ENCODE peak calls at places on chromosome 16, in six cellular contexts. P, G, K, F, R and Q are unnamed samples.

GRCh38 chr16:88452485-88453216 is 429 bp upstream of the ZFPM1 start:
- DNase-seq in P (peak; percentile 98), G (peak; percentile 96), K (peak; percentile 91), F (peak; percentile 79), R (peak; percentile 90), Q (peak; percentile 99)

GRCh38 chr16:81266680-81267095 is 28.2 kb downstream of the BCO1 start:
- DNase-seq in P (no peak), G (no peak), K (no peak), F (peak; percentile 83), R (peak; percentile 73), Q (peak; percentile 64)

GRCh38 chr16:46826618-46827017 is 4.4 kb downstream of the C16orf87 start:
- DNase-seq in P (no peak), G (no peak), K (no peak), F (no peak), R (no peak), Q (no peak)

GRCh38 chr16:81710596-81710995 is 68.5 kb upstream of the PLCG2 start:
- DNase-seq in P (no peak), G (peak; percentile 77), K (no peak), F (no peak), R (no peak), Q (no peak)

GRCh38 chr16:53129281-53130192 is 74.7 kb downstream of the CHD9 start:
- DNase-seq in P (peak; percentile 12), G (no peak), K (no peak), F (no peak), R (peak; percentile 6), Q (peak; percentile 42)

GRCh38 chr16:71721066-71721740 is 3.3 kb downstream of the PHLPP2 start:
- DNase-seq in P (no peak), G (no peak), K (no peak), F (no peak), R (no peak), Q (no peak)

GRCh38 chr16:87127061-87127765 is 190.0 kb downstream of the C16orf95 start:
- DNase-seq in P (no peak), G (no peak), K (no peak), F (no peak), R (no peak), Q (peak; percentile 62)

GRCh38 chr16:11297492-11298142 is 16.5 kb upstream of the PRM1 start:
- DNase-seq in P (peak; percentile 87), G (peak; percentile 53), K (no peak), F (no peak), R (no peak), Q (peak; percentile 74)

GRCh38 chr16:83973581-83974385 is 5.7 kb downstream of the NECAB2 start:
- DNase-seq in P (no peak), G (no peak), K (no peak), F (no peak), R (no peak), Q (no peak)

GRCh38 chr16:53636978-53637377 is 66.7 kb downstream of the RPGRIP1L start:
- DNase-seq in P (no peak), G (no peak), K (no peak), F (no peak), R (no peak), Q (no peak)

GRCh38 chr16:67278773-67279295 is 498 bp upstream of the PLEKHG4 start:
- DNase-seq in P (peak; percentile 90), G (peak; percentile 28), K (no peak), F (no peak), R (no peak), Q (no peak)

GRCh38 chr16:6682142-6682811 is 650.4 kb upstream of the RBFOX1 start:
- DNase-seq in P (peak; percentile 53), G (peak; percentile 82), K (peak; percentile 53), F (no peak), R (peak; percentile 6), Q (peak; percentile 65)
- TF ChIP-seq CTCF in P (peak; percentile 46), G (peak; percentile 91), K (peak; percentile 90), F (peak; percentile 68), R (peak; percentile 51), Q (peak; percentile 65)

GRCh38 chr16:30076276-30076791 is 540 bp downstream of the PPP4C start:
- DNase-seq in P (no peak), G (no peak), K (no peak), F (no peak), R (no peak), Q (no peak)
- H2AFZ ChIP-seq in P (no peak overlapping the region), G (no peak overlapping the region), K (no peak overlapping the region), F (peak overlapping the region; percentile 69), R (peak overlapping the region; percentile 37), Q (peak overlapping the region; percentile 36)

DNA sequence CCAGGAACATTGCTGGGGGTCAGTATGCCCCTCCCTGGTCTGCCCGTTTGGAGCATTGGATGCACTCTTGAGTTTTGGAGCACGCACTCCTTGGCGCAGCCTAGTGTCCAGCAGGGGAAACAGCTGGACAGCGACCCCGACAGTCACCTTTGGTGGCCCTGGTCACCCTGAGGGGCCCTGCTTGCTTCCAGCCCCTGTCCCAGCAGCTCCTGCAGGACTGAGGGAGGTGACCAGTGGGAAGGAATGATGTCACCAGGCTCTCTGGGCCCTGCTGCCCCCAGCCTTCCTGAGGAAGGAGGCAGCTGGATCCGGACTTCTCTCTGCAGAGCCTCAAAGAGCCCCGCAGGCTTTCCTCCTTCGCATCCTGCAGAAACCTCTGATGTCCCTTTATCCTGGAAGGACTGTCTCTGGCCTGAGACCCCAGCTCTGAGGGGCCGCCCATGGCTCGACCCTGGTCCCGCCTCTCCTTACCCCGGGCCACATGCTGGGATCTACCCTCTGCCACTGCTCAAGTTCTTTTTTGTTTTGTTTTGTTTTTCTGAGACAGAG is 11.8 kb downstream of the ZSCAN10 start:
- DNase-seq in P (no peak), G (peak; percentile 57), K (no peak), F (no peak), R (no peak), Q (no peak)
- TF ChIP-seq CTCF in P (no peak), G (peak; percentile 56), K (peak; percentile 67), F (no peak), R (peak; percentile 39), Q (no peak)

GRCh38 chr16:65763640-65764305 is 602.7 kb upstream of the CDH5 start:
- DNase-seq in P (no peak), G (no peak), K (no peak), F (no peak), R (no peak), Q (peak; percentile 24)
- H2AFZ ChIP-seq in P (no peak overlapping the region), G (no peak overlapping the region), K (no peak overlapping the region), F (no peak overlapping the region), R (no peak overlapping the region), Q (peak overlapping the region; percentile 49)

DNA sequence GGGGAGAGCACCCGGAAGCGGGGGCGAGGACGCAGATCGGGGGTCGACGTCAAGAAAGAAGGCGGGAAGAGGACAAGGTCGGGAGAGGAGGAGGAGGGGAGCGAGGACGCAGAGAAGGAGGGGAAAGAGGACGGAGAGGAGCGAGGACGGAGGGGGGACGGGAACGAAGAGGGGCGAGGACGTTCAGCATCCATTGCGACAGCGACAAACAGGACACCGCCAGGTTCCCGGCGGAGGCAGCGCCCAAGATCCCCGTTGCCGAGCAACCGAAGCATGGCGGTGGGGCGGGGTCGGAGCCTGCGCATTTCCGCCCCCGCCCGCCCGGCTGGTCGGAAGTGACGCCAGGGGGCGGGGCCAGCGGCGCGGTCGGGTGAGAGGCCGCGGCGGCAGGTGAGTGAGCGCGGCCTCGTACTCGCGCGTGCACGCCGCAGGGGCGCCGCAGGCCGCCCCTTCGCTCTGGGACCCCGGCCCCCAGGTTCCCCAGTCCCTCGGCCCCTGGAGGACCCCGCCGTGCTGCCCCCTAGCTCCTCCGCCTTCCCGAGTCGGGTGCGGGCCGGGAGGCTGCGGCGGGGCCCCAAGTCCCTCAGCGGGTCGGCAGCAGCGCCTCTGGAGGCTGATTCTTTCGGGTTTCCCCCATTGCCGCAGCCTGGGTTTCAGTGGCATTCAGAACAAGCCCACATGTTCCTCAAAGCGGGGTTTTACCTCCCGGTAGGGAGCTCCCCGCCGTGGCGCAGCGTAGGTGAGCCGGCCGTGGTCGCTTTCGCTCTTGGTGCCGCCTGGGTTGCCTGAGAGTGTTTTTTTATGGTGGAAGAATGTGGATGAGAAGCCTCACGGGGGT is at the start of gene FAM234A:
- DNase-seq in P (peak; percentile 96), G (peak; percentile 99), K (peak; percentile 68), F (peak; percentile 85), R (peak; percentile 91), Q (peak; percentile 98)
- TF ChIP-seq CTCF in P (peak; percentile 58), G (peak; percentile 58), K (peak; percentile 27), F (no peak), R (peak; percentile 35), Q (peak; percentile 57)